ENCODE peak calls at places on chromosomes 4 and X, in four cellular contexts. One of them, this sample, is unnamed. For H3K4me1, the result is how much of the 10 kb centered on the place peaks cover.

GRCh38 chr4:112894951-112895350 is 154.5 kb upstream of the ANK2 start:
- DNase-seq in tibial artery: no peak
- DNase-seq in body of pancreas: no peak
- DNase-seq in esophagus muscularis mucosa: no peak
- DNase-seq in this sample: no peak

GRCh38 chr4:163554870-163555465 is 60.5 kb downstream of the TMA16 start:
- DNase-seq in esophagus muscularis mucosa: no peak
- DNase-seq in body of pancreas: no peak
- DNase-seq in tibial artery: no peak
- DNase-seq in this sample: peak

GRCh38 chr4:15771419-15772058 is 6.6 kb upstream of the CD38 start:
- DNase-seq in esophagus muscularis mucosa: no peak
- DNase-seq in tibial artery: no peak
- DNase-seq in body of pancreas: no peak
- DNase-seq in this sample: no peak

GRCh38 chrX:96919672-96920071 is 36.0 kb downstream of the RPA4 start:
- DNase-seq in esophagus muscularis mucosa: no peak
- DNase-seq in tibial artery: no peak
- DNase-seq in body of pancreas: no peak
- DNase-seq in this sample: no peak

GRCh38 chr4:65865489-65865888 is 195.2 kb upstream of the EPHA5 start:
- DNase-seq in body of pancreas: no peak
- DNase-seq in esophagus muscularis mucosa: no peak
- DNase-seq in tibial artery: no peak
- DNase-seq in this sample: peak

GRCh38 chrX:152428089-152428488 is 23.0 kb downstream of the GABRA3 start:
- DNase-seq in esophagus muscularis mucosa: no peak
- DNase-seq in body of pancreas: no peak
- DNase-seq in tibial artery: no peak
- DNase-seq in this sample: no peak

GRCh38 chr4:139243448-139244365 is 36.3 kb downstream of the MGARP start:
- DNase-seq in esophagus muscularis mucosa: no peak
- DNase-seq in body of pancreas: peak
- DNase-seq in tibial artery: no peak
- DNase-seq in this sample: peak

GRCh38 chrX:136112781-136113180 is 34.6 kb upstream of the FHL1 start:
- DNase-seq in tibial artery: no peak
- DNase-seq in body of pancreas: no peak
- DNase-seq in esophagus muscularis mucosa: no peak
- DNase-seq in this sample: peak

GRCh38 chrX:6904178-6904577 is 243.3 kb upstream of the STS start:
- DNase-seq in body of pancreas: no peak
- DNase-seq in esophagus muscularis mucosa: no peak
- DNase-seq in tibial artery: no peak
- DNase-seq in this sample: no peak

GRCh38 chrX:65196758-65197371 is 220.6 kb upstream of the ZC4H2 start:
- DNase-seq in tibial artery: no peak
- DNase-seq in body of pancreas: peak
- DNase-seq in esophagus muscularis mucosa: no peak
- DNase-seq in this sample: peak
- TF ChIP-seq CTCF in tibial artery: no peak
- TF ChIP-seq CTCF in body of pancreas: peak
- TF ChIP-seq CTCF in esophagus muscularis mucosa: peak
- TF ChIP-seq CTCF in this sample: no peak

DNA sequence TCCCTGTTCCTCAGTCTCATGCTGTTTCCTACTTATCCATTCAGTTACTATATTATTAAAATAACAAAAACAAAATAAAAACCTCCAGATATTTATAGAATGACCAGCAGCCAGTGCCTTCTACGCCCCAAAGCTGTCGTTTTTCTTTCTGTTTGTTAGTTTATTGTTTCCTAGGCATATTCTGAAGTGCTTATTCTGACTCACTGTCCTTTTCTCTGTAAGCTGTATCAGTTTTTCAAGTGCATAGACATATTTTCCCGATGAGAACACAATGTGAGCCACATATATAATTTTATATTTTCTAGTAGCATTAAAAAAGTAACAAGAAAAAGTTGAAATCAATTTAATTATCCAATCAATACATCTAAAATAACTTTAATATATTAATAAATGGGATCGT is 2158.6 kb upstream of the TENM3 start:
- DNase-seq in tibial artery: no peak
- DNase-seq in esophagus muscularis mucosa: no peak
- DNase-seq in body of pancreas: no peak
- DNase-seq in this sample: no peak
- H3K4me1 ChIP-seq in tibial artery: under half
- H3K4me1 ChIP-seq in esophagus muscularis mucosa: under half
- H3K4me1 ChIP-seq in body of pancreas: under half
- H3K4me1 ChIP-seq in this sample: under half

DNA sequence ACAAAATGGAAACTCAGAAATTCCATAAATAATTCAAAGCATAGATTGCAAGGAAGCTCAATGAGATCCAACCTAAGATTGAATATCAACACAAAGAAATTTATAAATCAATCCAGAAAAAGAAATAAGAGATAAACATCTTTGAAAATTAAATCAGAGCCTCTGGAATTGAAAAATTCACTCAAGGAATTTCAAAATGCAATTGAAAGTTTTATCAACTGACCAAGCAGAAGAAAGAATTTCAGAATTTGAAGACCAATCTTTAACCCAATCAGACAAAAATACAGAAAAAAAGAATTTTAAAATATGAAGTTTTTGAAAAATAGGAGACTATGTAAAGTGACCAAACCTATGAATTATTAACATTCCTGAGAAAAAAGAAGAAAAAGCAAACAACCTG is 134.1 kb downstream of the GASK1B start:
- DNase-seq in esophagus muscularis mucosa: no peak
- DNase-seq in body of pancreas: no peak
- DNase-seq in tibial artery: no peak
- DNase-seq in this sample: no peak
- TF ChIP-seq CTCF in esophagus muscularis mucosa: no peak
- TF ChIP-seq CTCF in body of pancreas: no peak
- TF ChIP-seq CTCF in tibial artery: no peak
- TF ChIP-seq CTCF in this sample: no peak

GRCh38 chr4:1414831-1415680 is 8.8 kb upstream of the NKX1-1 start:
- DNase-seq in tibial artery: no peak
- DNase-seq in body of pancreas: no peak
- DNase-seq in esophagus muscularis mucosa: no peak
- DNase-seq in this sample: no peak
- H3K4me1 ChIP-seq in tibial artery: under half
- H3K4me1 ChIP-seq in body of pancreas: under half
- H3K4me1 ChIP-seq in esophagus muscularis mucosa: under half
- H3K4me1 ChIP-seq in this sample: under half

DNA sequence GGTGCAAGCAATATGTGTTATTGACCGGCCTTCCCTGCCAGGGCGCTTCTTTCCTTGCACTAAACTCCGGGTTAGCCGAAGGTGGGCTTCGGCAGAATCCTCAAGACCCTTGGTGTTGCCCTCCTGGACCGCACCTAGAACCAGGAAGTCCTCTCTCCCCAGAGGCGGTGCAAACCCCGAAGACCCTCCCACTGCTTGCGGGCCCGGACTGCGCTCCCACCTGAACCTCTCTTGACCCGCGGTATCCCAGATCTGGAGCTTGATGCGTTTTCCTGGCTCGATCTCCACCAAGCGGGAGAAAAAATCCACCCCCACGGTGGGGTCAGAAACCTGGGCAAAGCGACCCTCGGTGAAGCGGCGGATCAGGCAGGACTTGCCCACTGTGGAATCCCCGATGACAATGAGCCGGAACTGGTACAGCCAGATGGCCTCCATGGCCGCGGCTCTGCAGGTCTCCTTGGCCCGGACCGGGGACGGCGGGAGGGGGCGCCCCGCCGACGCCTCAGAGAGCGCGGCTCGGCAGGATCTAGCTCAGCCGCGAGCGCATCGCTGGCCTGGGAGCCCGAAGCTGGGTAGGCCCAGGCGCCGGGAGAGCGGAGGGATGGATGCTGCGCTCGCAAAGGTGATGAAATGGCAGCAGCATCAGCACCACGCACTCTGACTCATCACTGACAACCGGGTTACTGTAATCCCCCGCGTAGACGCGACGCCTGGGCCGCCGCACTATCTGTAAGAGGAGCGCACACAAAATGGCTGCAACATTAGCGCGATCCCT is at the start of gene RAB39B:
- DNase-seq in tibial artery: peak
- DNase-seq in body of pancreas: peak
- DNase-seq in esophagus muscularis mucosa: no peak
- DNase-seq in this sample: peak
- TF ChIP-seq CTCF in tibial artery: no peak
- TF ChIP-seq CTCF in body of pancreas: no peak
- TF ChIP-seq CTCF in esophagus muscularis mucosa: no peak
- TF ChIP-seq CTCF in this sample: no peak

This sample was measured in cardiac muscle cell.